ENCODE peak calls at places on chromosome 1, in eight cellular contexts. F is NCI-H345, D is fibroblast of pulmonary artery, A is NCI-H1417, J is psoas muscle, R is epithelial cell of esophagus, Y is tibial nerve, T is colonic mucosa. E is an unnamed sample.

GRCh38 chr1:221908573-221908972 is 166.7 kb upstream of the DUSP10 start:
- DNase-seq in T (no peak), R (no peak), Y (no peak), D (no peak), J (no peak), A (peak; percentile 32), F (peak; percentile 82), E (no peak)

GRCh38 chr1:221478050-221478949 is 263.6 kb downstream of the DUSP10 start:
- DNase-seq in Y (peak; percentile 17), A (peak; percentile 65), T (peak; percentile 28), F (peak; percentile 24), D (peak; percentile 89), R (peak; percentile 89), J (peak; percentile 30), E (peak; percentile 82)

GRCh38 chr1:158951956-158952355 is 20.6 kb downstream of the PYHIN1 start:
- DNase-seq in A (peak; percentile 25), F (no peak), R (no peak), Y (no peak), J (no peak), D (no peak), T (peak; percentile 23), E (no peak)

GRCh38 chr1:6475381-6476133 is 9.6 kb upstream of the TNFRSF25 start:
- DNase-seq in T (peak; percentile 87), D (peak; percentile 36), A (peak; percentile 65), Y (peak; percentile 46), J (peak; percentile 64), R (peak; percentile 58), F (peak; percentile 74), E (no peak)

GRCh38 chr1:20883766-20884165 is 96.7 kb upstream of the HP1BP3 start:
- DNase-seq in R (peak; percentile 85), A (no peak), D (peak; percentile 7), T (no peak), Y (no peak), J (no peak), F (no peak), E (no peak)

GRCh38 chr1:73910466-73910865 is 287.5 kb downstream of the LRRIQ3 start:
- DNase-seq in Y (no peak), F (no peak), A (no peak), T (no peak), J (no peak), D (no peak), R (no peak), E (no peak)

GRCh38 chr1:30410153-30410851 is 313.1 kb downstream of the MATN1 start:
- DNase-seq in Y (peak; percentile 1), D (no peak), F (no peak), J (no peak), R (no peak), T (no peak), A (no peak), E (no peak)

GRCh38 chr1:21381354-21381753 is 58.6 kb upstream of the NBPF3 start:
- DNase-seq in R (peak; percentile 48), D (no peak), Y (no peak), J (no peak), A (no peak), F (no peak), T (no peak), E (no peak)